ENCODE peak calls at places on chromosomes 5 and 9, in four cellular contexts. H is neural progenitor cell, M is GM23248, E is astrocyte. S is an unnamed sample. For H4K20me1, the result is how much of the 10 kb centered on the place peaks cover.

GRCh38 chr5:90408571-90409317 is 812 bp downstream of the CETN3 start:
- DNase-seq in H (peak), M (peak), E (no peak), S (peak)

GRCh38 chr5:129541648-129542251 is 81.7 kb downstream of the ADAMTS19 start:
- DNase-seq in H (no peak), M (no peak), E (peak), S (peak)

GRCh38 chr5:20359377-20359776 is 371.4 kb upstream of the CDH18 start:
- DNase-seq in H (no peak), M (no peak), E (no peak), S (no peak)

GRCh38 chr5:1003296-1003937 is 5.2 kb upstream of the NKD2 start:
- DNase-seq in H (no peak), M (peak), E (no peak), S (peak)

GRCh38 chr5:55620009-55620770 is 85.4 kb upstream of the PLPP1 start:
- DNase-seq in H (no peak), M (no peak), E (no peak), S (no peak)

GRCh38 chr9:33189331-33189731 is 22.2 kb upstream of the B4GALT1 start:
- DNase-seq in H (no peak), M (peak), E (no peak), S (no peak)

GRCh38 chr5:127615916-127616315 is 33.0 kb upstream of the CTXN3 start:
- DNase-seq in H (peak), M (peak), E (no peak), S (peak)

GRCh38 chr9:113542016-113542415 is 78.5 kb downstream of the RGS3 start:
- DNase-seq in H (no peak), M (no peak), E (no peak), S (no peak)

GRCh38 chr5:173231381-173231766 is 3.6 kb downstream of the NKX2-5 start:
- DNase-seq in H (no peak), M (no peak), E (no peak), S (no peak)

GRCh38 chr5:97297063-97297715 is 114.1 kb upstream of the RIOK2 start:
- DNase-seq in H (peak), M (peak), E (peak), S (peak)

GRCh38 chr5:6544561-6544935 is 88.3 kb downstream of the NSUN2 start:
- DNase-seq in H (no peak), M (no peak), E (no peak), S (no peak)

GRCh38 chr5:118628672-118629354 is 359.5 kb downstream of the DTWD2 start:
- DNase-seq in H (peak), M (no peak), E (no peak), S (no peak)

GRCh38 chr9:129170229-129170628 is 7.8 kb downstream of the IER5L start:
- DNase-seq in H (no peak), M (peak), E (no peak), S (peak)

GRCh38 chr5:14236757-14237156 is 93.6 kb downstream of the TRIO start:
- DNase-seq in H (no peak), M (no peak), E (no peak), S (no peak)

DNA sequence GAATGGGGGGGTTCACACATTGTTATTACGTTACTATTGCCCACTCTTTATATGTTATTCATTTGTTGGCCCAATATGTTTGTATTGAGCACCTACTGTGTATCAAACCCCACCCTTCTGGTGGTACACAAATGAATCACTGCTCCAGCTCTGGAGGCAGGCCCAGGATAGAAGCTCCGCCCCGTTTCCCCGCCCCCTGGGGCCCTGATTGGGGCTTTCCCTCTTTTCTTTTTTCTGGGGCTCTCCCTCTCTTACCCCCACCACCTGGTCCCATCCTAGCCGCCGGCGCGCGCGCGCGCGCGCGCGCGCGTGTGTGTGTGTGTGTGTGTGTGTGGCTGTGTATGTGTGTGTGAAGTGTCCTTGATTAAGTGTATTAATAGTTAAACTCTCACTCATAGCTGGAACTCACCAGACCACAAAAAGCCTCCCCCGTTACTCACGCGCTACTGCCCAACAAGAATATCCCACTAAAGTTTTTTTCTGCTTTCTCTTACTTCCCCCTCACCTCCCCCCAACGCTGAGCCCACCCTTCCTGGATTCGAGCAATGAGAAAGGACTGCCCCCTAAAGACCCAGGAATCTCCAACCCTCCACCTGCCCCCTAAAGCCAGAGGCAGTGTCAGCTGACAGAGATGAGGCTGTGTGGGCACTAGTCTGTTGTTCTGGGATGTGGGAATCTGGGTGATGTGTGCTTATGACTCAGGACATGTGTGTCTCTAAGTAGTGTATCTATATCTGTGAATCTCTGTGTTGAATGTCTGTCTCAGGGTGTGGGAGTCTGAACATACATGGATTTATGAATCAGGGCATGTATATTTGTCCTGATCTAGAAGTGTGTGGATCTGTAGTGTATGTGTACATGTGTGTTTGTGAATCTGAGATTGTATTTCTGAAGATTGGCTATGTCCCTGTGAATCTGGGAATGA is 4.0 kb downstream of the CXXC5 start:
- DNase-seq in H (peak), M (peak), E (peak), S (peak)
- H3K9ac ChIP-seq in H (no peak), M (peak), E (peak), S (peak)

DNA sequence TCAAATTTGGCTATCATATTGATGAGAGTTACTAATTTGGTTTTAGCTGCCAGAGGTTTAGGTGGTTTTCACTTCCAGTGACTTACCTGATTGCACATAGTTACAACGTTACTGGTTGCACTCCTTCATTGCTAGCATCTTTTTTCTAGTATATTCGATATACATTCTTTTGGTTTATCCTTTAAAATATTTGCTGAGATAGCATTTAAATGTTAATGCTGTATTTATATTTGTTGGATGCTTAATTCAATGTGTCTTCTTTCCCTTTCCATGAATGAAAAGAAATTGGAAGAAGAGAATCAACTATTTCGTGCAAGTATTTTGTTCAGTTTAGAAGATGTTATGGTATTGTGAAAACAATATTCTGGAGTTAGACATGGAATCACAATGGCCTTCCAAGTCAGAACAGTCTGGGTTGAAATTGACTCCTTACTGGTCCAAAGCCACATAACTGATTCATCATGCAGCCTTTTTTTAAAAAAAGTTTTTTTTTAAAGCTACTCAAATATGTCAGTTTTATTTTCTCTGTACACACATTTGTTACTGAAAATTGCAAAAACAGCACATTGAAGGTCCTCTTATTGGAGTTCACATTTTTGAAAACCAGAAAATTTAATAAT is 2.2 kb downstream of the SPIN1 start:
- DNase-seq in H (no peak), M (peak), E (peak), S (no peak)
- H4K20me1 ChIP-seq in H (under half), M (under half), E (under half), S (under half)

GRCh38 chr9:109599131-109599530 is 101.0 kb upstream of the PTPN3 start:
- DNase-seq in H (no peak), M (peak), E (no peak), S (no peak)

GRCh38 chr9:109600142-109600541 is 102.0 kb upstream of the PTPN3 start:
- DNase-seq in H (no peak), M (peak), E (peak), S (peak)

GRCh38 chr9:109604788-109605187 is 106.7 kb upstream of the PTPN3 start:
- DNase-seq in H (no peak), M (no peak), E (no peak), S (no peak)

GRCh38 chr9:109604036-109604600 is 106.0 kb upstream of the PTPN3 start:
- DNase-seq in H (peak), M (peak), E (peak), S (no peak)

GRCh38 chr9:109602987-109603386 is 104.9 kb upstream of the PTPN3 start:
- DNase-seq in H (no peak), M (peak), E (peak), S (no peak)
- H3K9ac ChIP-seq in H (no peak), M (no peak), E (no peak), S (no peak)

GRCh38 chr9:123716339-123716738 is 213.6 kb downstream of the DENND1A start:
- DNase-seq in H (no peak), M (no peak), E (no peak), S (no peak)
- H4K20me1 ChIP-seq in H (under half), M (under half), E (under half), S (under half)

GRCh38 chr5:143224672-143225071 is 178.8 kb downstream of the NR3C1 start:
- DNase-seq in H (no peak), M (no peak), E (no peak), S (no peak)
- H3K9ac ChIP-seq in H (no peak), M (no peak), E (no peak), S (no peak)

S was measured in mammary epithelial cell.